ENCODE peak calls at places on chromosomes 4 and X, in six cellular contexts. Q is H1, O is neuronal stem cell, K is H9, S is IMR-90, M is mesenchymal stem cell. P is an unnamed sample.

GRCh38 chr4:40305329-40306193 is 29.6 kb upstream of the CHRNA9 start:
- DNase-seq in S (no peak), Q (no peak), K (no peak), O (no peak), M (no peak), P (no peak)

GRCh38 chrX:49001521-49002090 is 458 bp downstream of the GRIPAP1 start:
- DNase-seq in M (peak), S (peak), Q (peak), K (peak), O (peak), P (peak)

GRCh38 chr4:183242291-183242690 is 77.8 kb downstream of the CLDN22 start:
- DNase-seq in K (no peak), Q (no peak), S (no peak), O (no peak), M (no peak), P (no peak)

GRCh38 chr4:51840791-51841190 is 2.2 kb upstream of the DCUN1D4 start:
- DNase-seq in M (no peak), S (peak), K (no peak), Q (no peak), O (no peak), P (no peak)

GRCh38 chr4:103193457-103193856 is 4.7 kb downstream of the CENPE start:
- DNase-seq in S (no peak), O (no peak), Q (no peak), M (no peak), K (no peak), P (no peak)

GRCh38 chr4:186878203-186878800 is 154.6 kb upstream of the FAT1 start:
- DNase-seq in K (no peak), O (no peak), M (no peak), Q (no peak), S (no peak), P (no peak)

GRCh38 chr4:140223056-140223810 is 69.2 kb upstream of the MAML3 start:
- DNase-seq in M (peak), S (peak), Q (no peak), O (no peak), K (no peak), P (peak)

GRCh38 chrX:15751160-15751819 is 13.2 kb downstream of the CA5B start:
- DNase-seq in M (peak), O (no peak), Q (no peak), K (no peak), S (peak), P (no peak)

GRCh38 chr4:5890063-5890727 is 2.7 kb downstream of the CRMP1 start:
- DNase-seq in M (peak), K (peak), Q (peak), S (peak), O (peak), P (no peak)

GRCh38 chr4:52958232-52958631 is 96.1 kb downstream of the RASL11B start:
- DNase-seq in Q (no peak), K (no peak), M (peak), O (no peak), S (peak), P (peak)

GRCh38 chr4:52957791-52958190 is 95.7 kb downstream of the RASL11B start:
- DNase-seq in Q (no peak), S (peak), O (no peak), K (no peak), M (no peak), P (no peak)

GRCh38 chr4:52956691-52957090 is 94.6 kb downstream of the RASL11B start:
- DNase-seq in Q (no peak), S (peak), O (no peak), M (no peak), K (no peak), P (no peak)

GRCh38 chr4:52959545-52959944 is 97.4 kb downstream of the RASL11B start:
- DNase-seq in Q (no peak), O (no peak), M (no peak), S (peak), K (no peak), P (no peak)

GRCh38 chr4:52957220-52957686 is 95.1 kb downstream of the RASL11B start:
- DNase-seq in S (peak), K (no peak), Q (no peak), O (peak), M (no peak), P (peak)
- H3K4me2 ChIP-seq in S (peak), K (no peak), Q (no peak), O (no peak), M (no peak), P (no peak)

GRCh38 chrX:131845201-131845600 is 177.9 kb upstream of the STK26 start:
- DNase-seq in Q (no peak), M (no peak), O (no peak), K (no peak), S (no peak), P (peak)

GRCh38 chrX:131840799-131841495 is 182.2 kb upstream of the STK26 start:
- DNase-seq in S (no peak), M (no peak), O (no peak), K (no peak), Q (no peak), P (no peak)

GRCh38 chrX:131841496-131842410 is 181.3 kb upstream of the STK26 start:
- DNase-seq in M (peak), S (peak), Q (no peak), K (peak), O (peak), P (peak)

GRCh38 chrX:131843996-131844395 is 179.1 kb upstream of the STK26 start:
- DNase-seq in O (no peak), K (no peak), M (no peak), Q (no peak), S (no peak), P (no peak)

DNA sequence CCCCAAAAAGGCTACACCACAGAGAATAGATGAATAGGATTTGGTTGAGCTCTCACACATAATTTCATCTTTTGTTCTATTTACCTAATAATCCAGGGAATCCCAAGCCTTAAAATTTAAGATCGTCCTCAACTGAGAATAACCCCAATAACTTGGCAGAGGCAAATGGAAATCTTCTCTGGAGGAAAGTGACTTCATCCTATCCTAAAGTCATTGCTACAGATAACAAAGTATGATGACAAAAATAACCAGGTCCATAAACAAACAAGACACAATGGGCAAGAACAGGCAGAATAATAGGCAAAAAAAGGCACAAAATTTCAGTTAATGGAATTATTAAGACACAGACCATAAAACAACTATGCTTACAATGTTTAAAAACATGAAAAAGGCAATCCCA is 177.3 kb upstream of the STK26 start:
- DNase-seq in M (no peak), S (no peak), Q (no peak), O (no peak), K (no peak), P (no peak)
- H4K91ac ChIP-seq in M (no peak), S (no peak), Q (no peak), O (no peak), K (no peak), P (no peak)

GRCh38 chr4:4759233-4759632 is 100.2 kb upstream of the MSX1 start:
- DNase-seq in O (no peak), S (no peak), M (no peak), Q (no peak), K (no peak), P (no peak)

GRCh38 chr4:4759883-4760282 is 99.6 kb upstream of the MSX1 start:
- DNase-seq in K (no peak), Q (no peak), M (no peak), O (no peak), S (no peak), P (no peak)

GRCh38 chr4:4762909-4763814 is 96.3 kb upstream of the MSX1 start:
- DNase-seq in K (peak), Q (no peak), M (peak), O (no peak), S (peak), P (no peak)

GRCh38 chr4:4762300-4762699 is 97.2 kb upstream of the MSX1 start:
- DNase-seq in M (no peak), Q (no peak), K (no peak), O (no peak), S (no peak), P (no peak)

GRCh38 chr4:4761128-4761991 is 98.1 kb upstream of the MSX1 start:
- DNase-seq in S (no peak), Q (no peak), K (peak), O (peak), M (peak), P (no peak)
- H2AK5ac ChIP-seq in S (no peak), Q (no peak), K (no peak), O (no peak), M (no peak), P (no peak)

DNA sequence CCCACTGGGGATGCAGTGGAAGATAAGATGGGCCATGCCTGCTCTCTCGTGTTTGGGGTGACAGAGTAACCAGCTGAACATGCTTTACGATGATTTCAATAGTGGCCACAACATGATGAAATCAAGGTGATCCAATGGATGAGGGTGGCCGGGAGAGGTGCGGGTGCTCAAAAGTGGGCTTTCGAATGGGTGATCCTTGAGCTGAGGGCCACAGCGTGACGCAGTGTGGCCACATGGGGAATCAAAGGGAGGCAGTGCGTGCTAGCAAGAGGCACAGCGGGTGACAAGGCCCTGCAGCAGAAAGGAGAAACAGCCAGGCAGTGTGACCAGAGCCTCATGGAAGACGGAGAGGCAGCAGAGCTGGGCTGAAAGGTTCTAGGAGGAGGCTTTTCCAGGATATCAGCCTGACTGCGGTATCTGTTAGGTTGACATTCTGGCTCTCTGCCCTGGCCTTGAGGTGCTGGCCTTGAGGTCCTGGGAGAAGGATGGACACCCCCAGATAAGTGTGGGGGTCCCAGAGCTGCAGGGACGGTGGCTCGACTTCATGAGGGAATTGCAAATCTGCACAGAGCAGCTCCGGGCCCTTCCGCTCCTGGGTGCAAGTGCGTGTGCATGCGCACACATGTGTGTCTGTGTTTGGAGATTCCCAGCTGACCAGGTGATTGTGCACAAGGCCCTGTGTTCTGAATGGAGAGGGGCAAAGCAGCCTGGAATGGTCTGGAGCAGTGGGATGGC is 38.0 kb upstream of the GPR78 start:
- DNase-seq in Q (no peak), K (no peak), O (no peak), M (no peak), S (no peak), P (no peak)
- H3K4me2 ChIP-seq in Q (no peak), K (no peak), O (no peak), M (no peak), S (no peak), P (no peak)

GRCh38 chrX:56557376-56557929 is 6.0 kb upstream of the UBQLN2 start:
- DNase-seq in Q (no peak), M (no peak), K (no peak), O (no peak), S (no peak), P (no peak)
- H4K91ac ChIP-seq in Q (no peak), M (no peak), K (no peak), O (no peak), S (no peak), P (no peak)

DNA sequence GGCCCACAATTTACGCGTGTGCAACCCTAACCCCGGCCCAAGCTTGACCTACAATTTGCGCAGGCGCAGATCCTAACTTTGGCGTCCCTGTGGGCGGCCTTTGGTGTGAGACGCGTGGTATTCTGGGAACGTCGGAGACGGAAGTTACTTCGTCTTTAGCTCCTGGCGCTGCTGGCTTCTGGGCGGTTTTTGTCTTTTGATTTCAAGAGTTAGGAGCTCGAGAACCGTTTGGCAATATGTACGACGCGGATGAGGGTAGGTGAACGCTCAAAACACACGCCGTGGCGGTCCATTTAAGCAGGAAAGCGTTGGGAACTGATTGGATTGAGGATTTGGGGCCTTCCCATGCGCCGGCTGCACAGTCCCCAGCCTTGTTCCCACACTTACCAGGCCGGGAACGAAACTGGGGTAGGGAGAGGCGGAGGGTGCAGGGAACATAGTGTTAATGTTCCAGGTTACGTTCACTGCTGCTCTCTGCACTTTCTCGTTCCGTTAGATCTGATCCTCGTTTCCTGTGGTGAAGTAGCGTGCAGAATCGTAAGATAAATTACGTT is at the start of gene POLR2B:
- DNase-seq in O (peak), S (peak), K (peak), Q (peak), M (peak), P (peak)
- H2AK5ac ChIP-seq in O (no peak), S (peak), K (no peak), Q (peak), M (peak), P (peak)

DNA sequence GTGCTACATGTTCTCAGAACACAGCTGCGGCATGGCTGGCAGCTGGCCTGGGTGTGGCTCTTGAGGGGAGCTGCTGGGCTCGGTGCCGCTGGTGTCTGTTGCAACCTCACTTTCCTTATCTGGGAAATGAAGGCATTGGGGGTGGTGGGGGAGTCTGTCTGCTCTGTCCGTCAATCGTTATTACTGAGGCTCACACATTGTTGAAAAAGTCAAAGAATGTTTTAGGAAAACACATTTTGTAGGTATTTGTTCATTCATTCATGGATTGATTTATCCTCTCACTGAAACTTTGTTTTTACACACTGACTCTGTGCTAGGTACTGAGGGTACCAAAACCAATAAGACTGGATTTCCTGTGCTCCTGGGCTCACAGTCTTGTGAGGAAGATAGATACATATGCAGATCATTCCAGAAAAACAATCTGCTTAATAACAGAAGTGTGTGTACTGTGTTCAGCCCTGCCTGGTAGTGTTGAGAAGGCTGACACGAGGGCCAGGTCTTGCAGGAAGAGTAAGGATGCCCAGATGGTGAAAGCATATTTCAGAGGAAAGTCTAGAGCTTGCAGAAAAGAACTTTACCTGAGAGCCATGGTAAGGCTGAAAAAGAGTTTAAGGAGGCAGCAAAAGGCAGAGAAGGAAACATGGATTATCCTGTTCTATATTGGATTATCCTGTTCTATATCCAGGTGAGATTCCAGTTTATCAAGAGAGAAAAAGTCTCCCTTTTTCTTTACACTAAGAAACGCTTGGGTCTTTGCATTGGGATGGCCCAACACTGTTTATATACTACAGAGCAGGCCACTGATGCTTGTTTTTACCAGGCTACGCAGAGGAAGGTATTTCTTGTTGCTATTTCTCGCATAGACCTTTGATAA is 217.8 kb downstream of the PTTG2 start:
- DNase-seq in O (no peak), S (no peak), K (no peak), Q (no peak), M (no peak), P (no peak)
- H3K4me2 ChIP-seq in O (no peak), S (no peak), K (no peak), Q (no peak), M (no peak), P (no peak)

GRCh38 chr4:132269303-132269990 is 879.6 kb upstream of the PCDH10 start:
- DNase-seq in Q (no peak), S (no peak), K (no peak), O (no peak), M (no peak), P (no peak)
- H4K91ac ChIP-seq in Q (no peak), S (no peak), K (no peak), O (no peak), M (no peak), P (no peak)

DNA sequence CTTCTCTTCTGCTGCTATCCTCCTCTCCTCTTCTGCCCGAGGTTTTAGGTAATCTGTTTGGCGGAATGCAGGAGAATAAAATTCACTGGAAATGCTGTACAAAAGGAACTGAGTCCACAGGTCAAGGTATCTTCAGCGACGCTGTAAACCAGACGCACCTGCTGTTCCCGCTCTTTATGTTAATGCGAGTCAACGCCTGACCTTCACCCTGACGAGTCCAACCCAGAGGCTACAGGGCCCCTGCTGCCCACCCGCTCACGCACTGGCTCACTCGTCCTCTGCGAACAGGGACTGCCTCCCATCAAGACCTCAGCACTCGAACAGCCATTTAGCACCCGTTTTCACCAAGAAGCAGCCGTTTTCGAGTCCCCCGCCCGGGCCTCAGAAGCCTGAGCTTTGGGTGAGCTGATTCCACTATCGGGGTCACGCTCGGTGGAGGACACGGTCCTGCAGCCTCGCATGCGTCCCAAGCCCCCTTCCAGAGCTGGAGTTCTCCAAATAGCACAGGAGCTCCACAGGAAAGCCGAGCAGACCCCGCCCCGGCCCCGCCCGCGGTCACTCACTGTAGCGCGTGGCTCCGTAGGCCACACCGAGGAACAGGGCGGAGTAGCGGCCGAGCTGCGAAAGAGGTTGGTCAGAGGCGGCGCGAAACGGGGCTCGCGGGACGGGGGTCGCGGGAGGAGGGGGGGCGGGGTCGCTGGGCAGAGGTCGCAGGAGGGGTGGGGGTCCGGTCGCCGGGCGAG is 556 bp downstream of the ATP5ME start:
- DNase-seq in S (no peak), K (no peak), O (no peak), M (peak), Q (no peak), P (peak)
- H2AK5ac ChIP-seq in S (peak), K (no peak), O (peak), M (no peak), Q (no peak), P (peak)